ENCODE peak calls at places on chromosome 12, in four cellular contexts. M is H1, C is spleen, A is heart left ventricle. V is an unnamed sample.

GRCh38 chr12:62878211-62878610 is 56.7 kb downstream of the PPM1H start:
- DNase-seq in M (no peak), C (no peak), A (no peak), V (no peak)

GRCh38 chr12:64431791-64432190 is 20.1 kb upstream of the TBK1 start:
- DNase-seq in M (no peak), C (no peak), A (no peak), V (no peak)

GRCh38 chr12:28209782-28210181 is 19.5 kb downstream of the CCDC91 start:
- DNase-seq in M (no peak), C (no peak), A (no peak), V (no peak)

GRCh38 chr12:99063182-99063581 is 418.1 kb downstream of the APAF1 start:
- DNase-seq in M (no peak), C (no peak), A (no peak), V (no peak)

GRCh38 chr12:128339121-128339520 is 72.2 kb downstream of the TMEM132C start:
- DNase-seq in M (no peak), C (no peak), A (no peak), V (no peak)

GRCh38 chr12:6827982-6828670 is at the start of gene P3H3:
- DNase-seq in M (peak), C (no peak), A (peak), V (no peak)

GRCh38 chr12:29743801-29744200 is 39.9 kb downstream of the TMTC1 start:
- DNase-seq in M (no peak), C (no peak), A (no peak), V (no peak)

GRCh38 chr12:47085815-47086252 is 6.1 kb upstream of the AMIGO2 start:
- DNase-seq in M (no peak), C (no peak), A (no peak), V (no peak)

GRCh38 chr12:46556820-46557524 is 184.4 kb upstream of the SLC38A2 start:
- DNase-seq in M (no peak), C (no peak), A (no peak), V (no peak)

GRCh38 chr12:1801285-1801975 is 18.9 kb upstream of the LRTM2 start:
- DNase-seq in M (no peak), C (peak), A (no peak), V (no peak)

GRCh38 chr12:92156139-92156538 is 10.5 kb upstream of the BTG1 start:
- DNase-seq in M (no peak), C (no peak), A (no peak), V (no peak)

GRCh38 chr12:42923564-42923963 is 334.0 kb upstream of the PRICKLE1 start:
- DNase-seq in M (no peak), C (no peak), A (no peak), V (no peak)

GRCh38 chr12:116759783-116760581 is 21.9 kb downstream of the RNFT2 start:
- DNase-seq in M (peak), C (peak), A (peak), V (no peak)

GRCh38 chr12:22625671-22626251 is 790 bp downstream of the ETNK1 start:
- DNase-seq in M (peak), C (no peak), A (peak), V (no peak)

GRCh38 chr12:21831671-21832357 is 57.3 kb upstream of the KCNJ8 start:
- DNase-seq in M (no peak), C (no peak), A (peak), V (no peak)

GRCh38 chr12:3759878-3760277 is 7.0 kb upstream of the CRACR2A start:
- DNase-seq in M (no peak), C (no peak), A (no peak), V (no peak)

GRCh38 chr12:1855241-1855640 is 34.9 kb downstream of the LRTM2 start:
- DNase-seq in M (no peak), C (no peak), A (no peak), V (no peak)

GRCh38 chr12:116861331-116861730 is 19.9 kb downstream of the HRK start:
- DNase-seq in M (no peak), C (peak), A (peak), V (no peak)

GRCh38 chr12:103680591-103681065 is 93.6 kb downstream of the STAB2 start:
- DNase-seq in M (no peak), C (no peak), A (peak), V (no peak)

GRCh38 chr12:89846473-89846872 is 137.8 kb upstream of the ATP2B1 start:
- DNase-seq in M (no peak), C (no peak), A (no peak), V (no peak)

GRCh38 chr12:52715416-52715815 is 12.1 kb upstream of the KRT77 start:
- DNase-seq in M (peak), C (no peak), A (no peak), V (no peak)

GRCh38 chr12:46921048-46921753 is 95.4 kb upstream of the SLC38A4 start:
- DNase-seq in M (no peak), C (no peak), A (no peak), V (no peak)

GRCh38 chr12:103114296-103115055 is 157.0 kb downstream of the ASCL1 start:
- DNase-seq in M (no peak), C (no peak), A (no peak), V (no peak)

GRCh38 chr12:20280515-20280914 is 87.8 kb upstream of the PDE3A start:
- DNase-seq in M (no peak), C (no peak), A (no peak), V (no peak)

DNA sequence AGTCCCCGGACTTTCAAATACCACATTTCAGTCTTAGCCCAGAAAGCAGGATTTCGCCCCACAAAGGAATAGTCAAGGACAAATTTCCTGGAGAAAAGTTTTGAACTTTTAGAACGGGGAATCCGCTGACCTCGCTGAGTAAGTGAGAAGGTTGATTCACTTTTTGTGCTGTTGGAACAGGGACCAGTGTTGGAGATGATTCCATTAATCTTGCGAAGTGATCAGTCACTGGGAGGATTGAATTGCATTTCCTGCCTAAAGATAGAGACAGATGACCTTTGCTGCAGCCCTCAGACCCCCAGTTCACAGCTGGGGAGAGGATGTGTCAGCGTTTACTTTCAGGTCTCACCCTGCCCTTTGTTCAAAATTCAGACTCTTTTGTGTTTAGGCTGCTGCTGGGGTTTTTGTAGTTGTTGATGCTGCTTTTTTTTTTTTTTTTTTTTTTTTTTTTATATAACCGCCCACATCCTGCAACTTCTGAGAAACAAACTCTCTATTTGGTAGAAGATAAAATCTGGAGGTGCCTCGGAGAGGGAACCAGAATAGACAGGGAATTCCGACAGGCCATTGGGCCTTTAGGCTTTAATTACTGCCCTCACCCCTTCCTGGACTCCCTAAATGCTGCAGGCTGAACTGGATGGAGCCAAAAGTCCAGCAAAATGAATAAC is 9.8 kb upstream of the KDM2B start:
- DNase-seq in M (peak), C (no peak), A (no peak), V (no peak)
- TF ChIP-seq POLR2A in M (no peak), C (no peak), A (no peak), V (no peak)

DNA sequence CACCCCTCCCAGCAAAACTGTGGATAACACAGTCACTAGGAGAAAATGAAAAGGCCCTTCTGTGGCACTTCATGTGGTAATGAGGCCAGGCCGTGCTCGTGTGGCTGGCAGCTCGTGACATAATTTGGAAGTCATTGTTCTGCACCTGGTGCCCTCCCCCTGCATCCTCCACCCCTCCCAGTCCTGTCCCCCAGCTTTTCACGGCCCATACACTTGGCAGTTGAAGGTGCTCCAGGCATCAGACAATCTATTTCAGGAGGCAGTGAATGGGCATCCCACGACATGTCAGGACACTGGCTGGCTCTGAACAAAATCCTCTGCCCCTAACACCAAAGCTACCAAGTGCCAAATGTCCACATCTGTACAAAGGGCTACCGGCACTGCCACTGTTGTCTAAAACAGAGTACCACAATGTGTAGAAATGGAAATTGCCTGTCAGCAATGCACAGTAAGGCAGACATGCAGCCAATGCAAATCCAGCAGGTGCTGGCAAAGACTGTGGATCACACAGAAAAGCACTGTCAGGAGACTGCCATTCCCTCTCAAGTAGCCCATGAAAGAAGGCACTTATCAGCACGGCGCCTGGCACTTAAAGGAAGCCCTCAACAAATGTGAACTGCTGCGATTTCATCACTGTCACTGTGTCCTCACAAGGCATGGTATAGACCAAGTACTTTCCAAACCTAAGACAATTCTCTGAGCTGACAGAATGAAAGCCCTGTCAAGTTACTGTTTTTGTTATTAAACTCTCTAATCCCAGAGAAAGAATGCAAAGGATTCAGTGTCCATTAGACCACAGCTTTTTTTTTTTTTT is 39.1 kb downstream of the CORO1C start:
- DNase-seq in M (no peak), C (no peak), A (peak), V (no peak)
- H3K4me3 ChIP-seq in M (no peak), C (no peak), A (peak), V (no peak)

GRCh38 chr12:57692500-57692899 is 1.4 kb upstream of the OS9 start:
- DNase-seq in M (no peak), C (no peak), A (no peak), V (no peak)

GRCh38 chr12:57693317-57693658 is 644 bp upstream of the OS9 start:
- DNase-seq in M (no peak), C (peak), A (no peak), V (no peak)

GRCh38 chr12:57694459-57695019 is 607 bp downstream of the OS9 start:
- DNase-seq in M (no peak), C (no peak), A (no peak), V (no peak)

GRCh38 chr12:57695770-57696432 is 2.0 kb downstream of the OS9 start:
- DNase-seq in M (no peak), C (no peak), A (no peak), V (no peak)

GRCh38 chr12:57693659-57694458 is at the start of gene OS9:
- DNase-seq in M (peak), C (peak), A (peak), V (peak)
- H3K27ac ChIP-seq in M (peak), C (peak), A (peak), V (peak)

GRCh38 chr12:68610435-68611093 is at the start of gene RAP1B:
- DNase-seq in M (peak), C (peak), A (peak), V (peak)
- TF ChIP-seq POLR2A in M (peak), C (peak), A (no peak), V (peak)

GRCh38 chr12:78088391-78088832 is 257.7 kb downstream of the NAV3 start:
- DNase-seq in M (no peak), C (no peak), A (no peak), V (no peak)
- H3K4me3 ChIP-seq in M (no peak), C (no peak), A (peak), V (peak)